ENCODE peak calls at places on chromosomes 2 and 18, in four cellular contexts. D is Right ventricle myocardium inferior; Y is cardiac muscle cell; L is stimulated activated CD4-positive, alpha-beta T cell treated with anti-CD3 and anti-CD28 coated beads, Interleukin-12 subunit alpha, Interleukin-12 subunit beta, amount 100 ng/mL, for 48 hours. G is an unnamed sample.

GRCh38 chr2:189016311-189016830 is 42.2 kb downstream of the COL3A1 start:
- DNase-seq in D (no peak), L (no peak), Y (no peak), G (no peak)

GRCh38 chr2:172597191-172597842 is 41.4 kb downstream of the PDK1 start:
- DNase-seq in D (no peak), Y (no peak), L (no peak), G (no peak)

GRCh38 chr2:219527076-219527394 is 12.8 kb downstream of the ASIC4 start:
- DNase-seq in D (no peak), Y (peak), L (no peak), G (no peak)

GRCh38 chr2:203706403-203706802 is at the start of gene CD28:
- DNase-seq in Y (no peak), L (peak), D (peak), G (peak)

GRCh38 chr2:105749583-105750399 is 5.1 kb downstream of the NCK2 start:
- DNase-seq in D (no peak), Y (no peak), L (no peak), G (peak)

GRCh38 chr2:121898483-121898882 is 143.0 kb downstream of the TSN start:
- DNase-seq in Y (no peak), D (no peak), L (no peak), G (no peak)

GRCh38 chr2:28976584-28976983 is 4.5 kb upstream of the TOGARAM2 start:
- DNase-seq in Y (peak), L (no peak), D (no peak), G (no peak)

GRCh38 chr2:152036611-152037469 is 62.0 kb downstream of the CACNB4 start:
- DNase-seq in Y (peak), L (peak), D (no peak), G (peak)

GRCh38 chr18:32707153-32707552 is 65.7 kb downstream of the KLHL14 start:
- DNase-seq in L (no peak), Y (no peak), D (no peak), G (no peak)

GRCh38 chr2:85607268-85608215 is 4.3 kb downstream of the C2orf68 start:
- DNase-seq in Y (no peak), L (no peak), D (no peak), G (no peak)

GRCh38 chr2:78127428-78127827 is 605.3 kb upstream of the LRRTM4 start:
- DNase-seq in D (no peak), L (no peak), Y (no peak), G (no peak)

GRCh38 chr2:60819155-60819862 is 62.1 kb upstream of the REL start:
- DNase-seq in L (peak), Y (no peak), D (no peak), G (peak)

GRCh38 chr2:236745420-236746210 is 176.0 kb downstream of the ACKR3 start:
- DNase-seq in D (no peak), Y (peak), L (no peak), G (no peak)

GRCh38 chr18:24428709-24429108 is 2.2 kb downstream of the IMPACT start:
- DNase-seq in L (no peak), D (no peak), Y (no peak), G (no peak)

GRCh38 chr18:50981381-50981780 is 13.5 kb downstream of the ELAC1 start:
- DNase-seq in L (no peak), Y (no peak), D (no peak), G (no peak)

GRCh38 chr2:127658641-127659407 is 12.9 kb downstream of the GPR17 start:
- DNase-seq in D (peak), L (no peak), Y (no peak), G (no peak)

GRCh38 chr2:173043466-173043865 is 32.2 kb upstream of the MAP3K20 start:
- DNase-seq in D (no peak), L (no peak), Y (no peak), G (no peak)

GRCh38 chr2:43057026-43057741 is 169.2 kb downstream of the ZFP36L2 start:
- DNase-seq in L (no peak), Y (no peak), D (peak), G (no peak)

GRCh38 chr2:226403360-226403759 is 396.3 kb downstream of the IRS1 start:
- DNase-seq in L (no peak), Y (no peak), D (no peak), G (no peak)

GRCh38 chr2:228841877-228842276 is 429.2 kb downstream of the PID1 start:
- DNase-seq in D (no peak), Y (no peak), L (no peak), G (no peak)

GRCh38 chr2:3741867-3742602 is 38.7 kb downstream of the DCDC2C start:
- DNase-seq in L (no peak), D (no peak), Y (no peak), G (no peak)

GRCh38 chr2:239274391-239275001 is 126.3 kb downstream of the HDAC4 start:
- DNase-seq in L (no peak), Y (no peak), D (no peak), G (peak)

GRCh38 chr2:205748660-205749059 is 66.4 kb downstream of the NRP2 start:
- DNase-seq in L (no peak), D (no peak), Y (no peak), G (no peak)

GRCh38 chr2:112879491-112880041 is 31.4 kb upstream of the IL37 start:
- DNase-seq in L (no peak), D (no peak), Y (no peak), G (no peak)

GRCh38 chr2:237421542-237422047 is 7.6 kb upstream of the COL6A3 start:
- DNase-seq in Y (peak), D (peak), L (peak), G (peak)

GRCh38 chr2:178005756-178006155 is 66.8 kb downstream of the PDE11A start:
- DNase-seq in Y (no peak), L (no peak), D (no peak), G (no peak)

GRCh38 chr2:160354677-160355076 is 138.9 kb downstream of the RBMS1 start:
- DNase-seq in L (no peak), D (no peak), Y (no peak), G (no peak)

GRCh38 chr2:140526575-140526974 is 1604.2 kb downstream of the LRP1B start:
- DNase-seq in Y (no peak), L (no peak), D (no peak), G (no peak)

GRCh38 chr2:84293791-84294380 is 165.2 kb downstream of the SUCLG1 start:
- DNase-seq in L (no peak), Y (no peak), D (no peak), G (no peak)

GRCh38 chr2:11347403-11347965 is 3.0 kb upstream of the ROCK2 start:
- DNase-seq in D (no peak), Y (no peak), L (no peak), G (no peak)

G was measured in activated naive CD4-positive, alpha-beta T cell treated with Interleukin-2 at 50 U/mL for 16 hours.